ENCODE peak calls at places on chromosomes 12 and 14, in four cellular contexts. F is A673, V is right lobe of liver, T is cardiac fibroblast. C is an unnamed sample.

GRCh38 chr12:86683568-86683991 is 427.4 kb upstream of the MGAT4C start:
- DNase-seq in T (peak; percentile 47), V (no peak), F (peak; percentile 5), C (peak; percentile 57)

GRCh38 chr14:97747282-97747681 is 950.1 kb downstream of the VRK1 start:
- DNase-seq in F (no peak), T (no peak), V (no peak), C (no peak)

GRCh38 chr12:42669471-42669997 is 80.0 kb upstream of the PRICKLE1 start:
- DNase-seq in T (peak; percentile 31), V (no peak), F (no peak), C (peak; percentile 47)

GRCh38 chr14:75459099-75459741 is 31.4 kb downstream of the JDP2 start:
- DNase-seq in F (no peak), T (no peak), V (no peak), C (no peak)

GRCh38 chr12:114447274-114447716 is 41.4 kb upstream of the TBX5 start:
- DNase-seq in V (no peak), F (no peak), T (no peak), C (no peak)

GRCh38 chr12:52965337-52965731 is 16.4 kb downstream of the KRT18 start:
- DNase-seq in T (peak; percentile 42), F (no peak), V (no peak), C (no peak)

GRCh38 chr12:65300679-65301349 is 22.3 kb downstream of the MSRB3 start:
- DNase-seq in F (peak; percentile 64), T (no peak), V (no peak), C (peak; percentile 58)

GRCh38 chr14:74141703-74142102 is 56.9 kb downstream of the LIN52 start:
- DNase-seq in T (peak; percentile 45), V (no peak), F (no peak), C (peak; percentile 18)

GRCh38 chr12:4910502-4911315 is 1.0 kb downstream of the KCNA1 start:
- DNase-seq in T (no peak), V (no peak), F (no peak), C (no peak)

GRCh38 chr12:67415473-67415872 is 146.3 kb downstream of the CAND1 start:
- DNase-seq in V (no peak), T (peak; percentile 56), F (peak; percentile 67), C (peak; percentile 79)

GRCh38 chr12:70635713-70636112 is 1.5 kb downstream of the PTPRB start:
- DNase-seq in F (no peak), V (no peak), T (no peak), C (no peak)

GRCh38 chr12:90076851-90077319 is 368.2 kb upstream of the ATP2B1 start:
- DNase-seq in F (no peak), V (no peak), T (no peak), C (no peak)

GRCh38 chr14:27945512-27945911 is 821.1 kb upstream of the FOXG1 start:
- DNase-seq in F (no peak), T (no peak), V (no peak), C (no peak)

GRCh38 chr14:69786628-69787027 is 10.4 kb downstream of the SLC10A1 start:
- DNase-seq in V (no peak), F (no peak), T (no peak), C (no peak)

GRCh38 chr12:12748051-12748450 is 30.9 kb downstream of the CDKN1B start:
- DNase-seq in F (no peak), T (no peak), V (no peak), C (no peak)

GRCh38 chr12:2957816-2958431 is 1.3 kb upstream of the TEAD4 start:
- DNase-seq in F (no peak), V (no peak), T (no peak), C (peak; percentile 7)

GRCh38 chr14:36600431-36600830 is 18.0 kb upstream of the NKX2-8 start:
- DNase-seq in V (no peak), F (no peak), T (no peak), C (no peak)

GRCh38 chr12:52217223-52217622 is 15.8 kb upstream of the KRT7 start:
- DNase-seq in V (peak; percentile 62), T (no peak), F (no peak), C (no peak)

GRCh38 chr14:102924632-102925588 is 2.4 kb downstream of the AMN start:
- DNase-seq in T (no peak), F (no peak), V (no peak), C (peak; percentile 27)

GRCh38 chr12:29569392-29569791 is 71.9 kb upstream of the OVCH1 start:
- DNase-seq in V (no peak), F (no peak), T (peak; percentile 53), C (peak; percentile 73)

GRCh38 chr14:105146181-105146975 is 22.2 kb downstream of the JAG2 start:
- DNase-seq in T (no peak), V (no peak), F (no peak), C (no peak)

GRCh38 chr14:100030441-100031153 is 34.6 kb upstream of the EVL start:
- DNase-seq in V (no peak), T (peak; percentile 90), F (peak; percentile 46), C (peak; percentile 83)

GRCh38 chr12:82300611-82301010 is 57.6 kb downstream of the CCDC59 start:
- DNase-seq in F (no peak), T (peak; percentile 16), V (no peak), C (peak; percentile 1)

GRCh38 chr12:52258335-52258901 is 16.0 kb upstream of the KRT86 start:
- DNase-seq in T (peak; percentile 51), V (no peak), F (no peak), C (peak; percentile 52)

GRCh38 chr12:91937033-91937432 is 208.6 kb downstream of the BTG1 start:
- DNase-seq in V (no peak), F (no peak), T (no peak), C (no peak)

DNA sequence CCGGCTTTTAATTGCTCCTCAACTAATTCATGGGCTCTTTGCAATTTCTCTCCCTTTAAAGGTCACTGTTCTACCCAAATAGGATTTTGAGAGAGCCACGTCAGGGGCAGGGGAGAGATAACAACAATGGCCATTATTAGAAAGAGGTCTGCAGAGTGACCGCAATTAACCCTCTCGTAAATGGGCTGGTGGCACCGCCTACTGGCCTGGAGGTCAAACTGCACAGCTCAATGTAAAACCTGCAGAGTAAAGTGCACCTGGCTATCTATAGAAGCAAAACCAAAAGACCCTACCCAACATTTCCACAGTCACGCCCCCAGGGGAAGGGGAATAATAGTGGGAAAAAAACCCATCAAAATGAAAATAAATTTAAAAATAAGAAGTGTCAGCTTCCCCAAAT is 21.6 kb upstream of the CLEC4E start:
- DNase-seq in V (no peak), F (no peak), T (no peak), C (no peak)
- TF ChIP-seq CTCF in V (no peak), F (peak; percentile 39), T (no peak), C (no peak)

GRCh38 chr12:115873416-115874082 is 403.9 kb downstream of the MED13L start:
- DNase-seq in V (no peak), T (no peak), F (no peak), C (no peak)
- H3K4me3 ChIP-seq in V (no peak overlapping the region), T (no peak overlapping the region), F (no peak overlapping the region), C (no peak overlapping the region)

DNA sequence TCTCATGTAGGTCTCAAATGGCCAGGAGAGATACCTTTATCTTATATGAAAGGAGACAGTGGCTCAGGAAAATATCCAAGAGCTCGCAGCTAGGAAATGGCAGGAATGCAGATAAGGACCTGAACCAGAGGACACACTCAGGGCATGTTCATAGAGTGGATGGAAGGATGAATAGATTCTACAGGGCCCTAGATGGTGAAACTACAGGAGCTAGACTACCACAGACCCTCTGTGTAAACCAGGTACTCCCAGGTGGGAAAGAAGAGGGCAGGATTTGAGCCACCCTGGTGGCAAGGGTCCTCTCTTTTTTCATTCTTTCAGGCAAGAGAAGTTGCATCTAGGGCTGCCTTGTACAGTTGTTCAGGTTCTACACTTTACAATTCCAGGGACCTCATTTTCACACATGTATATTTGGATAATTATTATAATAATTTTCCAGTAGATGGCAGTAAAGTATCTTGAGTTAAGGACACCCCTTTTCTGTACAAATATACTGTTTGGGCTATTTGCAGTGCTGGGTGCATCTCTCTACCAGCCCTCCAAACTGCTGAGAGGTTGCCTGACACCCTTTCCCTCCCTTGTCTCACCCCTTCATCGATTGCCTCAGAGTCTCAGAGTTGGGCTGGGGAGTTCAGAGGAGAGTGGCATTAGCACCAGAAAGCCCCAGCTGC is 10.5 kb upstream of the ZDHHC22 start:
- DNase-seq in T (peak; percentile 50), F (peak; percentile 68), V (no peak), C (peak; percentile 56)
- TF ChIP-seq CTCF in T (peak; percentile 7), F (peak; percentile 28), V (peak; percentile 6), C (peak; percentile 27)

DNA sequence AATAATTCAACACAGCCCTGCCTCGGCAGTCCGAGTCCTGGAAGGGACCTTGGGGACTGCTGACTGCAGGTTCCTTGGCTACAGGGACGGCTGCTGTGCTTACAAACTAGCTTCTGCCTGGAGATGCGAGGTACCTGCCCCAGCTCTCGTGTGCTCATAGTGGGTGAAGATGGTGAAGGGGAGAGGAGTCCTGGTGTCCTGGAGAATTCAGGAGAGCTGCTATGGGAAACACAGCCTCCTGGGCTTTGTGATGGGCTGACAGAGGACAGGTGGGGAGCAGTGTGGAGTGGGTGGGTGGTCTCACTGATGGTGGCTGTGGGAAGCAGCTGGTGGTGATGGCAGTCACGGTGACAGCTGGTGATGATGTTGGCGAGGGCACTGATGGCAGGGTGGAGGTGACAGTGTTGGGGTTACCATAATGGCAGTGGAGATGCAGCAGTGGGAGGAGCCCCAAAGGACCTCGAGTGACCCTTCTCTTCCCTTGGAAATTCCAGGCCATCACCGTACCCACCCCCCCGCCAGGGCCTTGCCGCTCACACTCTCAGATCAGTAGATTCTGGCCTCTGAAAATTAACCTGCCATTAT is 32.8 kb downstream of the HVCN1 start:
- DNase-seq in F (no peak), V (no peak), T (no peak), C (no peak)
- H3K4me3 ChIP-seq in F (no peak overlapping the region), V (no peak overlapping the region), T (no peak overlapping the region), C (no peak overlapping the region)

GRCh38 chr14:60510976-60511599 is 2.1 kb downstream of the SIX6 start:
- DNase-seq in F (no peak), V (no peak), T (no peak), C (no peak)

GRCh38 chr14:60514378-60515243 is 5.7 kb downstream of the SIX6 start:
- DNase-seq in T (peak; percentile 5), V (no peak), F (peak; percentile 60), C (no peak)

GRCh38 chr14:60515696-60516284 is 6.8 kb downstream of the SIX6 start:
- DNase-seq in T (no peak), F (no peak), V (no peak), C (no peak)

GRCh38 chr14:60512952-60513554 is 4.1 kb downstream of the SIX6 start:
- DNase-seq in T (no peak), F (no peak), V (no peak), C (no peak)

GRCh38 chr14:60515244-60515695 is 6.3 kb downstream of the SIX6 start:
- DNase-seq in V (no peak), F (no peak), T (no peak), C (no peak)
- TF ChIP-seq CTCF in V (no peak), F (no peak), T (no peak), C (no peak)

DNA sequence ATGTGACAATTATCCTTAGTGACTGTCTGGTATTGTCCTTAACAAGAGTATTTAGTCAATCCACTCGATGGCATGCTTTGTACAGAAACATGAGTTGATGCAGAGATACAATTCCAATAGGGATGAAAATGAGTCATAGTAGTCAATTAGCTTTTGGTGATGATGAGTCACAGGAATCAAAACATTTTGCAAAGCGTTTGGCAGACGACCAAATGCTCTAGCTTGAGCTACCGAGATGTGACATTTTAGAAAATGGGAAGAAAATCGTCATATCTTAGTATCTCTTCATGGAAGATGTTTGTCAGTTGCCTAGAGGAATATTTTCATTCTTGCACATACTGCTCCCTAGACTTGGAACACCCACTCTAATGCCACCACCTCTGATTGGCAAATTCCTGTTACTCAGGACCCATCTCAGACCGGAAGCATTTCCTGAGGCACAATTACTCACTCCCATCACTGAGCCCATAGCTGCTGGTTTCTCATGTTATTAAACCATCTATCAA is 95.0 kb downstream of the LMNTD1 start:
- DNase-seq in F (peak; percentile 85), V (no peak), T (peak; percentile 81), C (peak; percentile 90)
- H3K4me3 ChIP-seq in F (no peak overlapping the region), V (no peak overlapping the region), T (no peak overlapping the region), C (peak overlapping the region; percentile 23)

C was measured in choroid plexus epithelial cell.